ENCODE peak calls at places on chromosome 19, in five cellular contexts. V is astrocyte, Y is RWPE1, K is cardiac muscle cell, E is thyroid gland. I is an unnamed sample.

GRCh38 chr19:45863840-45864628 is at the start of gene FOXA3:
- DNase-seq in V (no peak), Y (no peak), K (peak), E (peak), I (peak)

GRCh38 chr19:1276620-1277007 is 1.3 kb downstream of the FAM174C start:
- DNase-seq in V (no peak), Y (no peak), K (no peak), E (no peak), I (no peak)

GRCh38 chr19:33205531-33206260 is 11.6 kb downstream of the LRP3 start:
- DNase-seq in V (no peak), Y (no peak), K (no peak), E (no peak), I (no peak)

GRCh38 chr19:36073121-36073876 is 18.6 kb downstream of the WDR62 start:
- DNase-seq in V (no peak), Y (no peak), K (no peak), E (no peak), I (no peak)

GRCh38 chr19:1213391-1214286 is 8.1 kb downstream of the STK11 start:
- DNase-seq in V (peak), Y (peak), K (no peak), E (peak), I (no peak)

GRCh38 chr19:45455707-45456499 is 11.9 kb upstream of the FOSB start:
- DNase-seq in V (peak), Y (peak), K (peak), E (peak), I (peak)

GRCh38 chr19:57655443-57655842 is 13.3 kb upstream of the ZSCAN4 start:
- DNase-seq in V (no peak), Y (no peak), K (no peak), E (no peak), I (no peak)

GRCh38 chr19:47013041-47013517 is 6.6 kb upstream of the NPAS1 start:
- DNase-seq in V (peak), Y (peak), K (peak), E (peak), I (peak)

GRCh38 chr19:19711934-19712828 is 20.7 kb downstream of the ZNF14 start:
- DNase-seq in V (no peak), Y (no peak), K (no peak), E (no peak), I (no peak)

GRCh38 chr19:410243-410781 is 1.4 kb upstream of the C2CD4C start:
- DNase-seq in V (no peak), Y (no peak), K (no peak), E (no peak), I (no peak)

GRCh38 chr19:51138549-51138979 is 3.5 kb upstream of the SIGLEC7 start:
- DNase-seq in V (no peak), Y (no peak), K (no peak), E (no peak), I (no peak)

GRCh38 chr19:17530586-17530985 is 19.1 kb downstream of the PGLS start:
- DNase-seq in V (no peak), Y (no peak), K (no peak), E (no peak), I (no peak)

GRCh38 chr19:29372921-29373797 is 152.6 kb upstream of the VSTM2B start:
- DNase-seq in V (no peak), Y (no peak), K (no peak), E (no peak), I (no peak)

GRCh38 chr19:35427187-35427586 is 20.9 kb upstream of the FFAR2 start:
- DNase-seq in V (no peak), Y (no peak), K (no peak), E (no peak), I (no peak)

GRCh38 chr19:610801-611505 is 21.3 kb downstream of the HCN2 start:
- DNase-seq in V (peak), Y (no peak), K (no peak), E (no peak), I (no peak)

GRCh38 chr19:48333467-48334384 is 8.4 kb downstream of the EMP3 start:
- DNase-seq in V (peak), Y (peak), K (peak), E (peak), I (peak)

GRCh38 chr19:48644839-48645651 is 942 bp downstream of the CA11 start:
- DNase-seq in V (no peak), Y (peak), K (peak), E (peak), I (peak)

GRCh38 chr19:32373614-32374295 is 28.3 kb downstream of the ZNF507 start:
- DNase-seq in V (peak), Y (peak), K (peak), E (peak), I (no peak)

GRCh38 chr19:56639217-56639616 is 3.7 kb upstream of the SMIM17 start:
- DNase-seq in V (peak), Y (no peak), K (peak), E (no peak), I (no peak)

DNA sequence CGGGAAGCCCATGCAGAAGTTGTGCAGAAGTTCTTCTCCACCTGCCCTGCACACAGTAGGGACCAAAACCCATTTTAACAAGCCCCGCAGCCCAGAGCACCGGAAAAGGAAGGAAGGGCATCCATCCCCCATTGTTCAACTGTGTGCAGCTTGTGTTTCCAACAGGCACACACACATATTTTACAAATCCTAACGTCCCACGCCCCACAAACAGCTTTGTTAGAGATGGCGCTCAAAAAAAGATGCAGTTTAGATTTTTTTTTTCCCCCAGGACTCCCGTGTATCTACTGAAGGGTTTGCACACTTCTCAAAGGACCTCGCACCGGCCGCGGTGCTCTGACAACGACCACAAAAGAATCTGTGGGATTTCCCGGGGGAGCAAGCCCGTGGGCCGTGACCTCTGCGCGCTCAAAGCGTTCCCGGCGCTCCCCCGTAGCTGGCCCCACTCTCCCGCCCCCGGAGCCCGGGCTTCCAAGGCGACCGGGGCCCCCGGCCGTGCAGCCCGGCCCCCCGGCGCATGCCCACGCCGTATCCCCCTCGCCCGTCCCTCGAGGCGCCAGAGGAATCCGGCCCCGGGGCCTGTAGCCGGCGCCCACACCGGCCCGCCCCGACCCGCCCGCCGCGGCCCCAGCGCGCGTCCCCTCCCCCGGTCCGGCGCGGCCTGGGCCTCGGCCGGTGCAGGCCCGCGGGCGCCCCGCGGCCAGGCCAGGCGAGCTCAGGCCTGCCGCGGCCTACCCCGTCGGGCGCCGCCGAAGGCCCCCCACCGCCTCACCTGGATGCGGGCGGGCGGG is 523 bp downstream of the ELAVL1 start:
- DNase-seq in V (no peak), Y (no peak), K (peak), E (peak), I (peak)
- TF ChIP-seq CTCF in V (no peak), Y (no peak), K (no peak), E (no peak), I (no peak)

GRCh38 chr19:39416152-39416551 is 3.7 kb downstream of the PLEKHG2 start:
- DNase-seq in V (no peak), Y (no peak), K (no peak), E (no peak), I (no peak)

GRCh38 chr19:39413903-39414608 is 1.6 kb downstream of the PLEKHG2 start:
- DNase-seq in V (no peak), Y (no peak), K (peak), E (peak), I (no peak)

GRCh38 chr19:39413269-39413902 is 917 bp downstream of the PLEKHG2 start:
- DNase-seq in V (no peak), Y (no peak), K (peak), E (peak), I (peak)

GRCh38 chr19:39416626-39417120 is 4.2 kb downstream of the PLEKHG2 start:
- DNase-seq in V (no peak), Y (no peak), K (no peak), E (no peak), I (no peak)

GRCh38 chr19:39415111-39416046 is 2.9 kb downstream of the PLEKHG2 start:
- DNase-seq in V (no peak), Y (no peak), K (no peak), E (no peak), I (no peak)
- TF ChIP-seq CTCF in V (no peak), Y (no peak), K (peak), E (no peak), I (no peak)

DNA sequence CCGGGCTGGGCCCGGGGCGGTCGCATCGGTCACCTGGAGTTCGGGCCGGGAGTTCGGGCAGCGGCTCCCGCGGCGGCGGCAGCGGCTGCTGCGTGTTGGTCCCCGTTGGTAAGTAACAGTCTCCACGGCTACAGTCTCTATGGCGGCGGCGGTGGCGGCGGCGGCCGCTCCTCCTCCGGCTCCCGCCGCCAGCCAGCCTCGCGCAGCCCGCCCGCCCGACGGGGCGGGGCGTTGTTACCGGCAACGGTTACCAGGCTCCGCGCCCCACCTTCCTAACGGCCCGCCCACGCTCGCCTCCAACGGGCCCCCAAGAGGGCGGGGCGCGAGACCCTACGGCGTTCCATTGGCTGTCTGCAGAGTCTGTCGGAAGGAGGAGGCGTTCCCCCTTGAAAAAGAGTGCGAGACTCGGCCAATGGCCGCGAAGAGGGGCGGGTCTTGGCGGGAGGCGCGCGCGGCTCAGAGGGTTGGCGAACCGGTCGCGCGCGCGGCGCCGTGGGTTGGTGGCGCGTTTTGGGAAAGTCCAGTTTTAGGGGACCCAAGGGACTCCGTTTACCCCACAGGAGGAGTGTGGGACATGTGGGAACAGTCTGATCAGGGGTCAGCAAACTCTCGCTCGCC is at the start of gene RFX2:
- DNase-seq in V (peak), Y (peak), K (peak), E (peak), I (peak)
- TF ChIP-seq CTCF in V (no peak), Y (no peak), K (no peak), E (no peak), I (no peak)

GRCh38 chr19:11265785-11266236 is 3.5 kb upstream of the DOCK6 start:
- DNase-seq in V (no peak), Y (peak), K (no peak), E (no peak), I (no peak)
- TF ChIP-seq CTCF in V (no peak), Y (no peak), K (no peak), E (no peak), I (no peak)

GRCh38 chr19:18606281-18607221 is at the start of gene CRLF1:
- DNase-seq in V (no peak), Y (no peak), K (no peak), E (no peak), I (no peak)

GRCh38 chr19:18608805-18609716 is 2.5 kb upstream of the CRLF1 start:
- DNase-seq in V (no peak), Y (no peak), K (no peak), E (no peak), I (no peak)

GRCh38 chr19:18608102-18608804 is 1.7 kb upstream of the CRLF1 start:
- DNase-seq in V (no peak), Y (no peak), K (no peak), E (no peak), I (no peak)

GRCh38 chr19:18605546-18606280 is 886 bp downstream of the CRLF1 start:
- DNase-seq in V (no peak), Y (no peak), K (no peak), E (no peak), I (no peak)

GRCh38 chr19:18607222-18608101 is 863 bp upstream of the CRLF1 start:
- DNase-seq in V (no peak), Y (no peak), K (no peak), E (no peak), I (no peak)
- TF ChIP-seq CTCF in V (no peak), Y (no peak), K (no peak), E (no peak), I (no peak)

DNA sequence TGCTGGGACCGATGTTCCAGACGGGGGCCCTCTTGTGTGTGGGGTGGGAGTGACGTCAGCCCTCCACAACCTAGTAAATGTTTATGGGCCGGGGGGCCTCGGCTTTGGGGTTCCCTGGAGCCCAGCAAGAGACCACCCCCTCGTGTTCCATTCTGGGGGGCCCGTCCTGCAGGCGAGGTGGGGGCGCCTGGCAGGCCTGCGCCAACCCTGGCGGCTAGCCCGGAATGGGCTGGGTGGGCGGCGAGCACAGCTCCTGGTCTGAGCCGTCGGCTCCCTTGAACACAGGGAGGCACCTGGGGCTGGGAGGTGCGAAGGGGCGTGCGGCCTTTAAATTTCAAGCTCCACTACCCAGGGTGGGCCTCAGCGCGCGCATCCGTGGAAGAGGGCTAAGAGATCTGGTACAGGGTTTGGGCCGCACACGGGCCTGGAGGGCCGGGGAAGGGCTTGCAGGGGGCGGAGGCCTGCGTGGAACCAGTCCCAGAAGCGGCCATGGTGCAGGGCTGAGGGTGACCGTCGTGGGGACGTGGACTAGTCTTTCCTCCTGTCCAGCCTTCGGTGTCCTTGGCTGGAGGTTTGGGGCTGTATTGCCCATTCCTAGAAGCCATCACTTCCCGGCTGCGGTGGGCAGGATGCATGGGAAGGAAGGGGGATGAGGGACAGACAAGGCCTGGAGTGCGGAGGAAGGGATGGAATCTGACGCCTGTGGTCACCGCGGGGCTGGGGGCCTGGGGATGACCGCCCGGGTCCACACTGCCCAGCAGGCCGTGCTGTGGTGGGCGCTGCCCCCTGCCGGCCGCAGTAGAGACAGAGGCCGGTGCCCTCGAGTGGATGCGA is 11.4 kb downstream of the NDUFA11 start:
- DNase-seq in V (peak), Y (no peak), K (peak), E (peak), I (no peak)
- TF ChIP-seq CTCF in V (peak), Y (peak), K (peak), E (peak), I (peak)